ENCODE peak calls at places on chromosomes 4 and X, in seven cellular contexts. L is ovary; B is CD8-positive, alpha-beta T cell; R is adipocyte; V is testis; S is K562; D is IMR-90. Z is an unnamed sample.

GRCh38 chr4:41426523-41426922 is 111.4 kb upstream of the LIMCH1 start:
- DNase-seq in L (no peak), B (no peak), R (peak; percentile 28), V (no peak), S (no peak), D (no peak), Z (no peak)

GRCh38 chr4:31334086-31334910 is 614.1 kb downstream of the PCDH7 start:
- DNase-seq in L (no peak), B (no peak), R (peak; percentile 59), V (no peak), S (no peak), D (no peak), Z (no peak)

GRCh38 chrX:88416002-88416401 is 331.0 kb upstream of the CPXCR1 start:
- DNase-seq in L (no peak), B (no peak), R (no peak), V (no peak), S (no peak), D (no peak), Z (no peak)

GRCh38 chr4:39469429-39470077 is 10.7 kb downstream of the LIAS start:
- DNase-seq in L (peak; percentile 51), B (no peak), R (peak; percentile 95), V (peak; percentile 75), S (peak; percentile 48), D (peak; percentile 87), Z (peak; percentile 76)

GRCh38 chrX:68383540-68383939 is 49.8 kb downstream of the OPHN1 start:
- DNase-seq in L (no peak), B (no peak), R (no peak), V (peak; percentile 15), S (no peak), D (no peak), Z (no peak)

GRCh38 chrX:49246541-49246940 is 11.3 kb downstream of the CCDC22 start:
- DNase-seq in L (no peak), B (no peak), R (no peak), V (no peak), S (no peak), D (no peak), Z (no peak)

GRCh38 chrX:24493740-24494543 is 28.9 kb downstream of the PDK3 start:
- DNase-seq in L (no peak), B (no peak), R (no peak), V (no peak), S (no peak), D (no peak), Z (no peak)

GRCh38 chr4:6281436-6282144 is 11.9 kb downstream of the WFS1 start:
- DNase-seq in L (peak; percentile 54), B (no peak), R (no peak), V (peak; percentile 82), S (no peak), D (no peak), Z (no peak)

GRCh38 chr4:124534133-124534532 is 178.4 kb downstream of the ANKRD50 start:
- DNase-seq in L (no peak), B (no peak), R (no peak), V (no peak), S (no peak), D (no peak), Z (no peak)

GRCh38 chrX:17805120-17805519 is 56.0 kb downstream of the RAI2 start:
- DNase-seq in L (no peak), B (no peak), R (no peak), V (no peak), S (peak; percentile 8), D (no peak), Z (no peak)

GRCh38 chr4:118988635-118988972 is 100.0 kb downstream of the SYNPO2 start:
- DNase-seq in L (no peak), B (no peak), R (no peak), V (no peak), S (no peak), D (no peak), Z (no peak)

GRCh38 chrX:107851215-107851614 is 25.5 kb downstream of the MID2 start:
- DNase-seq in L (no peak), B (no peak), R (no peak), V (no peak), S (no peak), D (no peak), Z (no peak)

GRCh38 chr4:73450398-73451004 is 14.5 kb downstream of the AFP start:
- DNase-seq in L (peak; percentile 52), B (no peak), R (peak; percentile 81), V (no peak), S (peak; percentile 29), D (peak; percentile 89), Z (no peak)

GRCh38 chr4:140755811-140756291 is 334 bp downstream of the TBC1D9 start:
- DNase-seq in L (peak; percentile 71), B (no peak), R (peak; percentile 69), V (peak; percentile 46), S (no peak), D (peak; percentile 46), Z (peak; percentile 56)

GRCh38 chr4:3211866-3212265 is 37.1 kb upstream of the MSANTD1 start:
- DNase-seq in L (no peak), B (no peak), R (no peak), V (no peak), S (no peak), D (no peak), Z (no peak)

GRCh38 chr4:184826315-184827266 is 823 bp upstream of the ACSL1 start:
- DNase-seq in L (peak; percentile 22), B (peak; percentile 23), R (no peak), V (peak; percentile 45), S (peak; percentile 46), D (peak; percentile 16), Z (peak; percentile 71)

GRCh38 chrX:71579990-71580380 is 1.7 kb downstream of the GCNA start:
- DNase-seq in L (no peak), B (no peak), R (no peak), V (no peak), S (no peak), D (no peak), Z (no peak)

GRCh38 chrX:140733766-140734342 is 24.3 kb downstream of the LINC00632 start:
- DNase-seq in L (no peak), B (no peak), R (peak; percentile 79), V (peak; percentile 22), S (peak; percentile 22), D (peak; percentile 57), Z (peak; percentile 33)

GRCh38 chr4:185513489-185514181 is 21.7 kb downstream of the PDLIM3 start:
- DNase-seq in L (no peak), B (no peak), R (peak; percentile 7), V (no peak), S (no peak), D (peak; percentile 54), Z (peak; percentile 56)

GRCh38 chrX:8870411-8870810 is 69.2 kb upstream of the FAM9A start:
- DNase-seq in L (no peak), B (no peak), R (peak; percentile 14), V (no peak), S (no peak), D (no peak), Z (no peak)

GRCh38 chr4:56360071-56360470 is 27.2 kb downstream of the AASDH start:
- DNase-seq in L (no peak), B (no peak), R (no peak), V (no peak), S (no peak), D (peak; percentile 51), Z (no peak)

GRCh38 chrX:29627833-29628232 is 587.5 kb upstream of the MAGEB2 start:
- DNase-seq in L (no peak), B (no peak), R (no peak), V (no peak), S (no peak), D (no peak), Z (peak; percentile 29)

GRCh38 chr4:77636902-77637301 is 31.3 kb downstream of the CXCL13 start:
- DNase-seq in L (no peak), B (no peak), R (peak; percentile 41), V (no peak), S (peak; percentile 31), D (peak; percentile 79), Z (no peak)

GRCh38 chr4:17072483-17072882 is 174.0 kb upstream of the LDB2 start:
- DNase-seq in L (no peak), B (no peak), R (no peak), V (peak; percentile 17), S (no peak), D (peak; percentile 42), Z (no peak)

GRCh38 chr4:36303430-36304137 is 22.2 kb downstream of the DTHD1 start:
- DNase-seq in L (no peak), B (no peak), R (no peak), V (no peak), S (no peak), D (no peak), Z (no peak)

GRCh38 chr4:187103351-187103750 is 379.7 kb upstream of the FAT1 start:
- DNase-seq in L (no peak), B (no peak), R (no peak), V (no peak), S (no peak), D (no peak), Z (no peak)

GRCh38 chr4:8435656-8436121 is 4.8 kb downstream of the ACOX3 start:
- DNase-seq in L (no peak), B (no peak), R (peak; percentile 21), V (peak; percentile 52), S (peak; percentile 48), D (peak; percentile 15), Z (peak; percentile 86)
- H3K4me3 ChIP-seq in L (peak overlapping the region; percentile 30), B (peak overlapping the region; percentile 57), R (peak overlapping the region; percentile 81), V (no peak overlapping the region), S (peak overlapping the region; percentile 27), D (peak overlapping the region; percentile 30), Z (peak overlapping the region; percentile 79)

GRCh38 chr4:108036252-108036651 is 46.6 kb downstream of the HADH start:
- DNase-seq in L (no peak), B (peak; percentile 51), R (no peak), V (no peak), S (no peak), D (no peak), Z (peak; percentile 89)
- H3K4me3 ChIP-seq in L (no peak overlapping the region), B (peak overlapping the region; percentile 29), R (no peak overlapping the region), V (no peak overlapping the region), S (no peak overlapping the region), D (no peak overlapping the region), Z (no peak overlapping the region)

DNA sequence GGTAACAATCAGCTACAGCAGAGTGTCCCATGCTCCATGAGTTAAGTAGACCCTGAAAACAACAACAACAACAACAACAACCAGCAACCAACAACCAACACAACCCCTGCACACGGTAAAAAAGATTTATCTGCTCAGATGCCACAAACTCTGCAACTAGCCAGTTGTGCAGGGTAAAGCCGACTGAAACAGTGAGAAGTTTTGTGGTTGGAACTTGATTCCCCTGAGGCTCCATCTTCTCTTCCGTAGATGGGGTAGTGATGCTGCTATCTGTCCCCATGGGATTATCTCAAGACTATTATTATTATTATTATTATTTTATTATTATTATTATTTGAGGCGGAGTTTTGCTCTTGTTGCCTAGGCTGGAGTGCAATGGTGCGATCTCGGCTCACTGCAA is 50.6 kb upstream of the RAPGEF2 start:
- DNase-seq in L (no peak), B (no peak), R (no peak), V (no peak), S (no peak), D (no peak), Z (peak; percentile 86)
- H3K4me3 ChIP-seq in L (no peak overlapping the region), B (no peak overlapping the region), R (no peak overlapping the region), V (no peak overlapping the region), S (no peak overlapping the region), D (no peak overlapping the region), Z (peak overlapping the region; percentile 31)

GRCh38 chr4:152679414-152680281 is at the start of gene TMEM154:
- DNase-seq in L (peak; percentile 44), B (peak; percentile 58), R (peak; percentile 72), V (peak; percentile 42), S (no peak), D (peak; percentile 53), Z (peak; percentile 86)
- H3K4me3 ChIP-seq in L (peak within 1 kb of the TSS; percentile 23), B (peak within 1 kb of the TSS; percentile 68), R (peak within 1 kb of the TSS; percentile 87), V (peak within 1 kb of the TSS; percentile 29), S (peak within 1 kb of the TSS; percentile 6), D (peak within 1 kb of the TSS; percentile 41), Z (peak within 1 kb of the TSS; percentile 84)

GRCh38 chrX:135688137-135688536 is 25.3 kb upstream of the CT45A1 start:
- DNase-seq in L (no peak), B (no peak), R (peak; percentile 1), V (peak; percentile 19), S (peak; percentile 17), D (no peak), Z (no peak)
- H3K4me3 ChIP-seq in L (no peak overlapping the region), B (no peak overlapping the region), R (no peak overlapping the region), V (no peak overlapping the region), S (no peak overlapping the region), D (no peak overlapping the region), Z (no peak overlapping the region)